ENCODE peak calls at places on chromosomes 3 and 15, in six cellular contexts. K is germinal center, C is naive B cell, G is SW 1271, I is NCI-H1092, T is NCI-H2107. E is an unnamed sample.

GRCh38 chr15:59801649-59802048 is 112.5 kb upstream of the BNIP2 start:
- DNase-seq in K (no peak), C (no peak), G (no peak), I (no peak), T (no peak), E (no peak)

GRCh38 chr3:41652931-41653330 is 309.0 kb downstream of the ULK4 start:
- DNase-seq in K (no peak), C (no peak), G (no peak), I (no peak), T (no peak), E (no peak)

GRCh38 chr15:29204356-29204755 is 65.3 kb downstream of the NSMCE3 start:
- DNase-seq in K (no peak), C (no peak), G (no peak), I (no peak), T (no peak), E (no peak)

GRCh38 chr3:125140011-125140813 is 72.3 kb downstream of the SLC12A8 start:
- DNase-seq in K (no peak), C (no peak), G (no peak), I (no peak), T (no peak), E (no peak)

GRCh38 chr3:30256474-30256873 is 349.9 kb upstream of the TGFBR2 start:
- DNase-seq in K (no peak), C (no peak), G (no peak), I (no peak), T (no peak), E (no peak)

GRCh38 chr3:4993276-4994143 is 14.3 kb downstream of the BHLHE40 start:
- DNase-seq in K (no peak), C (no peak), G (no peak), I (no peak), T (no peak), E (no peak)

GRCh38 chr3:165746874-165747273 is 90.3 kb downstream of the BCHE start:
- DNase-seq in K (no peak), C (no peak), G (no peak), I (no peak), T (no peak), E (no peak)

GRCh38 chr15:42726114-42726513 is 10.8 kb downstream of the CDAN1 start:
- DNase-seq in K (no peak), C (no peak), G (no peak), I (no peak), T (no peak), E (peak)

GRCh38 chr3:146468234-146468931 is 978 bp downstream of the PLSCR2 start:
- DNase-seq in K (no peak), C (no peak), G (no peak), I (no peak), T (no peak), E (no peak)

GRCh38 chr15:57213783-57214366 is 162.4 kb upstream of the CGNL1 start:
- DNase-seq in K (peak), C (peak), G (no peak), I (peak), T (no peak), E (peak)

GRCh38 chr3:9769426-9770275 is at the start of gene CAMK1:
- DNase-seq in K (peak), C (no peak), G (no peak), I (no peak), T (peak), E (peak)

GRCh38 chr3:18423401-18424212 is 1.5 kb downstream of the SATB1 start:
- DNase-seq in K (peak), C (peak), G (no peak), I (no peak), T (no peak), E (peak)

GRCh38 chr3:114299421-114299820 is 5.6 kb downstream of the TIGIT start:
- DNase-seq in K (peak), C (no peak), G (no peak), I (no peak), T (no peak), E (no peak)

GRCh38 chr3:69086133-69086722 is 1.5 kb downstream of the ARL6IP5 start:
- DNase-seq in K (no peak), C (no peak), G (peak), I (peak), T (no peak), E (no peak)

E was measured in GM13977.